ENCODE peak calls at places on chromosomes 1 and 21, in eight cellular contexts. N is CD8-positive, alpha-beta memory T cell; E is activated CD4-positive, alpha-beta T cell treated with anti-CD3 and anti-CD28 coated beads, Interleukin-2, amount 50 U/mL, for 1 hour; H is PC-3; J is NCI-H2107; K is C1 segment of cervical spinal cord; D is GM12892; Y is ACHN. B is an unnamed sample.
A peak's percentile ranks its signal among the peaks of the same experiment; 100 is the strongest.

GRCh38 chr1:227885648-227886502 is 61.9 kb downstream of the WNT9A start:
- DNase-seq in N (no peak), E (no peak), H (peak; percentile 97), J (no peak), K (no peak), D (peak; percentile 20), Y (peak; percentile 34), B (no peak)

GRCh38 chr1:54845772-54846171 is 41.2 kb downstream of the DHCR24 start:
- DNase-seq in N (no peak), E (no peak), H (no peak), J (no peak), K (no peak), D (no peak), Y (no peak), B (no peak)

GRCh38 chr1:147168626-147169058 is 3.6 kb downstream of the PRKAB2 start:
- DNase-seq in N (no peak), E (no peak), H (peak; percentile 53), J (no peak), K (no peak), D (no peak), Y (peak; percentile 23), B (no peak)

GRCh38 chr21:28828981-28829380 is 163.7 kb downstream of the LTN1 start:
- DNase-seq in N (no peak), E (no peak), H (no peak), J (no peak), K (no peak), D (no peak), Y (no peak), B (no peak)

GRCh38 chr21:45607922-45608295 is 35.6 kb upstream of the PCBP3 start:
- DNase-seq in N (no peak), E (no peak), H (no peak), J (no peak), K (no peak), D (no peak), Y (no peak), B (no peak)

GRCh38 chr1:54857741-54858665 is 29.0 kb downstream of the DHCR24 start:
- DNase-seq in N (no peak), E (no peak), H (peak; percentile 89), J (no peak), K (no peak), D (no peak), Y (peak; percentile 95), B (no peak)

GRCh38 chr1:179369751-179370341 is 4.1 kb downstream of the AXDND1 start:
- DNase-seq in N (peak; percentile 9), E (peak; percentile 15), H (peak; percentile 82), J (peak; percentile 61), K (no peak), D (peak; percentile 6), Y (peak; percentile 77), B (peak; percentile 83)

GRCh38 chr1:100760511-100760910 is 41.0 kb downstream of the VCAM1 start:
- DNase-seq in N (no peak), E (no peak), H (no peak), J (no peak), K (no peak), D (no peak), Y (no peak), B (no peak)

GRCh38 chr1:174005032-174005431 is 17.1 kb downstream of the RC3H1 start:
- DNase-seq in N (no peak), E (no peak), H (no peak), J (peak; percentile 75), K (no peak), D (peak; percentile 27), Y (no peak), B (peak; percentile 94)

GRCh38 chr1:150777544-150777943 is 12.0 kb upstream of the CTSS start:
- DNase-seq in N (no peak), E (no peak), H (peak; percentile 23), J (no peak), K (no peak), D (no peak), Y (no peak), B (no peak)

GRCh38 chr21:40255665-40256064 is 388.4 kb downstream of the PCP4 start:
- DNase-seq in N (no peak), E (no peak), H (no peak), J (no peak), K (no peak), D (no peak), Y (no peak), B (no peak)

GRCh38 chr1:154474802-154475201 is 27.2 kb upstream of the TDRD10 start:
- DNase-seq in N (no peak), E (no peak), H (peak; percentile 72), J (no peak), K (peak; percentile 67), D (no peak), Y (peak; percentile 32), B (peak; percentile 50)

GRCh38 chr1:161200421-161200991 is 1.7 kb upstream of the ADAMTS4 start:
- DNase-seq in N (no peak), E (no peak), H (no peak), J (no peak), K (peak; percentile 72), D (no peak), Y (no peak), B (no peak)

GRCh38 chr1:197813741-197814140 is 38.5 kb upstream of the DENND1B start:
- DNase-seq in N (no peak), E (no peak), H (no peak), J (no peak), K (no peak), D (no peak), Y (no peak), B (no peak)

GRCh38 chr1:62687421-62687902 is 724 bp downstream of the DOCK7 start:
- DNase-seq in N (peak; percentile 6), E (no peak), H (peak; percentile 42), J (no peak), K (peak; percentile 28), D (peak; percentile 25), Y (peak; percentile 38), B (peak; percentile 60)

GRCh38 chr21:33651965-33652680 is 9.8 kb downstream of the ITSN1 start:
- DNase-seq in N (no peak), E (no peak), H (no peak), J (no peak), K (no peak), D (no peak), Y (no peak), B (no peak)

GRCh38 chr1:211648336-211648735 is 27.1 kb downstream of the NEK2 start:
- DNase-seq in N (no peak), E (no peak), H (peak; percentile 82), J (no peak), K (no peak), D (no peak), Y (no peak), B (no peak)

GRCh38 chr1:214439352-214440119 is 111.9 kb downstream of the PTPN14 start:
- DNase-seq in N (no peak), E (no peak), H (peak; percentile 81), J (peak; percentile 77), K (peak; percentile 3), D (peak; percentile 16), Y (no peak), B (peak; percentile 76)

GRCh38 chr1:169368406-169368769 is 393 bp downstream of the BLZF1 start:
- DNase-seq in N (peak; percentile 15), E (peak; percentile 14), H (peak; percentile 32), J (no peak), K (no peak), D (peak; percentile 10), Y (peak; percentile 25), B (peak; percentile 12)